ENCODE peak calls at places on chromosomes 13 and 19, in seven cellular contexts. X is IMR-90, C is mesenchymal stem cell, L is H9, J is neuronal stem cell, O is mesendoderm, F is H1. M is an unnamed sample.

GRCh38 chr13:90757127-90757680 is 590.3 kb upstream of the MIR17HG start:
- DNase-seq in L (no peak), C (no peak), X (no peak), F (no peak), J (no peak), O (no peak), M (no peak)

GRCh38 chr13:30832845-30833332 is 73.2 kb upstream of the MEDAG start:
- DNase-seq in J (no peak), X (no peak), L (peak; percentile 47), C (peak; percentile 57), F (peak; percentile 9), O (peak; percentile 54), M (no peak)

GRCh38 chr13:19818223-19818842 is 35.6 kb upstream of the PSPC1 start:
- DNase-seq in O (peak; percentile 85), F (peak; percentile 77), X (no peak), J (peak; percentile 36), L (peak; percentile 94), C (peak; percentile 28), M (peak; percentile 93)

GRCh38 chr13:111462221-111462764 is 141.9 kb downstream of the TEX29 start:
- DNase-seq in O (no peak), C (no peak), F (no peak), J (no peak), L (no peak), X (no peak), M (no peak)

GRCh38 chr13:80040977-80041310 is 300.0 kb downstream of the SPRY2 start:
- DNase-seq in J (no peak), O (no peak), X (no peak), L (no peak), C (no peak), F (no peak), M (no peak)

GRCh38 chr19:15304140-15304705 is 28.1 kb downstream of the BRD4 start:
- DNase-seq in J (no peak), C (peak; percentile 65), F (no peak), O (no peak), X (no peak), L (no peak), M (no peak)

GRCh38 chr13:87999141-87999765 is 328.1 kb downstream of the SLITRK5 start:
- DNase-seq in X (peak; percentile 30), C (peak; percentile 53), O (peak; percentile 67), J (no peak), L (no peak), F (no peak), M (peak; percentile 54)

GRCh38 chr19:10603873-10604459 is 16.9 kb upstream of the AP1M2 start:
- DNase-seq in F (no peak), X (no peak), O (peak; percentile 42), L (no peak), C (peak; percentile 48), J (no peak), M (peak; percentile 48)

GRCh38 chr13:49551245-49551644 is 34.1 kb downstream of the RCBTB1 start:
- DNase-seq in J (no peak), X (no peak), C (no peak), F (no peak), L (no peak), O (no peak), M (peak; percentile 70)

GRCh38 chr13:45149964-45150363 is 29.7 kb downstream of the GTF2F2 start:
- DNase-seq in X (peak; percentile 31), J (no peak), F (no peak), O (no peak), L (no peak), C (peak; percentile 32), M (no peak)

GRCh38 chr13:112249644-112250610 is 126.2 kb upstream of the SPACA7 start:
- DNase-seq in F (no peak), O (peak; percentile 13), J (no peak), L (peak; percentile 28), X (no peak), C (no peak), M (no peak)

GRCh38 chr19:30326076-30326710 is 46.0 kb upstream of the ZNF536 start:
- DNase-seq in F (no peak), L (peak; percentile 8), J (no peak), C (no peak), O (no peak), X (no peak), M (no peak)

GRCh38 chr19:16911046-16911445 is 22.2 kb downstream of the F2RL3 start:
- DNase-seq in O (no peak), J (no peak), C (no peak), L (no peak), F (no peak), X (no peak), M (no peak)

GRCh38 chr19:28980236-28980868 is 232.6 kb downstream of the UQCRFS1 start:
- DNase-seq in X (peak; percentile 68), L (peak; percentile 73), F (no peak), J (no peak), C (no peak), O (peak; percentile 75), M (no peak)

GRCh38 chr13:39952244-39953233 is 297.1 kb downstream of the COG6 start:
- DNase-seq in X (peak; percentile 11), F (no peak), J (no peak), L (no peak), C (peak; percentile 80), O (peak; percentile 54), M (no peak)

GRCh38 chr19:42288411-42288810 is 13.5 kb upstream of the PRR19 start:
- DNase-seq in C (no peak), F (no peak), X (no peak), J (no peak), O (no peak), L (no peak), M (no peak)

GRCh38 chr19:10260141-10260584 is 8.1 kb downstream of the MRPL4 start:
- DNase-seq in L (no peak), J (no peak), F (no peak), O (no peak), C (no peak), X (no peak), M (no peak)

GRCh38 chr13:27977476-27978300 is 8.6 kb upstream of the CDX2 start:
- DNase-seq in J (no peak), C (no peak), O (peak; percentile 86), L (peak; percentile 60), F (no peak), X (no peak), M (no peak)

GRCh38 chr13:107906131-107906530 is 309.2 kb downstream of the LIG4 start:
- DNase-seq in F (no peak), O (no peak), J (no peak), C (no peak), X (no peak), L (no peak), M (no peak)

GRCh38 chr19:55935206-55935605 is 3.1 kb upstream of the NLRP13 start:
- DNase-seq in L (no peak), C (no peak), F (no peak), O (no peak), X (no peak), J (no peak), M (no peak)

GRCh38 chr19:55939206-55939605 is 7.1 kb upstream of the NLRP13 start:
- DNase-seq in C (no peak), J (no peak), L (no peak), F (no peak), X (no peak), O (no peak), M (no peak)

GRCh38 chr19:55940306-55940705 is 7.3 kb upstream of the NLRP8 start:
- DNase-seq in X (no peak), J (no peak), F (no peak), C (no peak), O (no peak), L (no peak), M (no peak)
- H3K23ac ChIP-seq in X (no peak overlapping the region), J (no peak overlapping the region), F (no peak overlapping the region), C (no peak overlapping the region), O (no peak overlapping the region), L (no peak overlapping the region), M (no peak overlapping the region)

DNA sequence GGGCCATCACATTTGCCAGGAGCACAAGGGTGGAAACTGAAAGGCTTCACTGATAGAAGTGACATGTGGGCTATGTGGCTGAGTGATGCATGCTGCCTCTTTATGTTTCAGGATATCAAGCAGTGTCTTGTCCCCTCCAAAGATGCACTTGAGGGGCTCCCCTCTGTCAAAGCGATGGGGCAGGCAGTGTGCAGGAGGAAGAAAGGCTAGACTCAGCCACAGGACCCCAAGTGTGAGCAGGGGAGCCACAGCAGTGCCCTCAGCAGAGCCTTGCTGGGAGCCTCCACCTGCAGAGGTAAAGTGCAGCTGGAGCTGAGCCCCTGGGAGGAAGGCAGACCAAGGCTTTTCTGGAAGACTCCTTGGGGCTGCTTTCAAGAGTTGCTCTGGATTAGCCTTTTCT is 247.4 kb downstream of the DLEU7 start:
- DNase-seq in O (no peak), L (no peak), C (no peak), J (no peak), F (no peak), X (no peak), M (no peak)
- H3K23ac ChIP-seq in O (no peak overlapping the region), L (no peak overlapping the region), C (no peak overlapping the region), J (no peak overlapping the region), F (no peak overlapping the region), X (no peak overlapping the region), M (no peak overlapping the region)

DNA sequence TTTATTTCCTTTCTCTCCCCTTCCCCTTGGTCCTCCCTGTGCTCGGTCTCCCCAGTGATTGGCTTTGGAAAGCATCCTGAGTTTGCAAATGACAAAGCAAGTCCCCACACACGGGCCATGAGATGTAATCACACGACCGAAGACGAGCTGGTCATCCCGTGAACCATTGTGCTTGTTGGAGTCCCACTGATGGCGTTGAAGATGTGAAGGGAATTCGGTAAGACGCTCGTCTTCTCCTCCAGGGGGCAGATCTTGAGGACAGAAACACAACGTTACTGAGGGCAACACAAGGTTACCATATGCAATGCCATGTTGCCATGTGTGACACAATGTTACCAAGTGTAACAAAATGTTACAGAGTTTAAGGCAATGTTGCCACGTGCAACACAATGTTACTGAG is 42.0 kb upstream of the SLC15A1 start:
- DNase-seq in J (no peak), C (no peak), F (no peak), X (no peak), O (peak; percentile 67), L (no peak), M (no peak)
- H3K23ac ChIP-seq in J (no peak overlapping the region), C (no peak overlapping the region), F (no peak overlapping the region), X (no peak overlapping the region), O (no peak overlapping the region), L (no peak overlapping the region), M (no peak overlapping the region)

GRCh38 chr13:105231579-105231978 is 1303.9 kb downstream of the EFNB2 start:
- DNase-seq in O (no peak), X (no peak), F (no peak), L (no peak), C (no peak), J (no peak), M (no peak)
- H3K23ac ChIP-seq in O (no peak overlapping the region), X (no peak overlapping the region), F (no peak overlapping the region), L (no peak overlapping the region), C (no peak overlapping the region), J (no peak overlapping the region), M (no peak overlapping the region)

DNA sequence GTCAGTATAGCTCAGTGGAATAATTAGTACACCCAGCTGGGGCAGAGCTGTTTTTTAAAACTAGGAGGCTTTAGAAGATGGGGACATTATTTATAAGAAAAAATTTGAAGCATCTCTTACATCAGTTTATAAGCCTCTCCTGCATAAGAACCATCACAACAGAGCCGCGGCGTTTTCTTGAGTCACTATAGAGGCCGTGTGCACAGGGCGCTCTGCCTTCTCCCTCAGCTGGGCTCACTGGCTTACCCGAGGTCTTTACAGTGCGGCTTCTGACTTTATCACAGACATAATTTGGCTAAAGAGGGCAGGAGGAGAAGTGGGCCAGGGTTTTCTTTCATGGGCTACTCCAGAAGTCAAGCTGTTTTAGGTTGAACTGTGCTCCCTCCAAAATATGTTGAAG is 135.5 kb upstream of the RNF113B start:
- DNase-seq in J (no peak), L (no peak), F (no peak), X (peak; percentile 22), O (no peak), C (no peak), M (no peak)
- H3K23ac ChIP-seq in J (no peak overlapping the region), L (no peak overlapping the region), F (no peak overlapping the region), X (no peak overlapping the region), O (no peak overlapping the region), C (no peak overlapping the region), M (no peak overlapping the region)

GRCh38 chr19:8486661-8487136 is 15.7 kb downstream of the PRAM1 start:
- DNase-seq in X (no peak), L (no peak), C (no peak), F (no peak), O (no peak), J (no peak), M (no peak)
- H3K23ac ChIP-seq in X (no peak overlapping the region), L (no peak overlapping the region), C (no peak overlapping the region), F (no peak overlapping the region), O (no peak overlapping the region), J (no peak overlapping the region), M (no peak overlapping the region)

M was measured in trophoblast cell.